ENCODE peak calls at places on chromosomes 12 and 14, in ten cellular contexts. G is transverse colon; E is WERI-Rb-1; Z is left ventricle myocardium inferior; X is IMR-90; T is A549; K is hepatocyte; A is adrenal gland; Y is CD8-positive, alpha-beta T cell; V is lung. M is an unnamed sample.

GRCh38 chr12:41777064-41777790 is 367.4 kb downstream of the GXYLT1 start:
- DNase-seq in T (no peak), V (no peak), K (no peak), E (no peak), G (no peak), Z (no peak), Y (no peak), A (no peak), X (no peak), M (no peak)

GRCh38 chr12:100824476-100824875 is 29.9 kb downstream of the ANO4 start:
- DNase-seq in V (no peak), Z (no peak), Y (no peak), A (no peak), E (no peak), T (no peak), K (no peak), X (no peak), G (no peak), M (no peak)

GRCh38 chr12:112018571-112019237 is 5.5 kb downstream of the ERP29 start:
- DNase-seq in E (no peak), Z (no peak), A (no peak), X (peak; percentile 92), T (no peak), Y (no peak), V (no peak), K (no peak), G (no peak), M (no peak)

GRCh38 chr12:116916714-116917114 is 6.0 kb downstream of the FBXW8 start:
- DNase-seq in A (peak; percentile 17), K (peak; percentile 81), X (peak; percentile 84), G (peak; percentile 9), Z (no peak), T (peak; percentile 78), V (peak; percentile 61), Y (peak; percentile 9), E (peak; percentile 38), M (peak; percentile 76)

GRCh38 chr14:78983126-78983525 is 813.0 kb downstream of the NRXN3 start:
- DNase-seq in X (peak; percentile 68), T (no peak), V (no peak), A (no peak), Z (no peak), K (no peak), E (no peak), Y (no peak), G (no peak), M (no peak)

GRCh38 chr14:102694530-102695171 is 82.6 kb upstream of the TRAF3 start:
- DNase-seq in Z (no peak), G (peak; percentile 63), V (peak; percentile 72), K (peak; percentile 91), T (peak; percentile 82), E (peak; percentile 73), Y (peak; percentile 39), X (peak; percentile 73), A (peak; percentile 62), M (peak; percentile 87)

GRCh38 chr12:65667932-65668331 is 156.4 kb upstream of the HMGA2 start:
- DNase-seq in A (no peak), V (no peak), T (no peak), K (no peak), G (no peak), Z (no peak), E (no peak), Y (no peak), X (no peak), M (no peak)

GRCh38 chr12:2682301-2683282 is 112.2 kb upstream of the FKBP4 start:
- DNase-seq in Y (peak; percentile 33), T (peak; percentile 19), K (peak; percentile 44), V (peak; percentile 28), A (no peak), G (peak; percentile 31), X (peak; percentile 54), Z (no peak), E (peak; percentile 68), M (peak; percentile 94)

GRCh38 chr12:130084359-130084758 is 77.9 kb upstream of the FZD10 start:
- DNase-seq in K (no peak), V (no peak), A (no peak), G (no peak), Y (no peak), Z (no peak), E (no peak), T (no peak), X (no peak), M (no peak)

GRCh38 chr12:1445807-1446206 is 148.6 kb downstream of the FBXL14 start:
- DNase-seq in A (no peak), Z (no peak), X (no peak), G (no peak), T (no peak), Y (no peak), V (no peak), E (no peak), K (no peak), M (peak; percentile 77)

GRCh38 chr12:1439201-1439600 is 155.2 kb downstream of the FBXL14 start:
- DNase-seq in X (no peak), G (no peak), T (no peak), Y (no peak), K (no peak), V (no peak), E (no peak), Z (no peak), A (no peak), M (no peak)

GRCh38 chr12:1444142-1444516 is 150.3 kb downstream of the FBXL14 start:
- DNase-seq in K (no peak), X (no peak), G (no peak), A (no peak), Z (no peak), E (no peak), Y (no peak), V (no peak), T (no peak), M (no peak)

GRCh38 chr12:1439687-1440086 is 154.7 kb downstream of the FBXL14 start:
- DNase-seq in E (no peak), Z (no peak), T (no peak), G (no peak), A (no peak), X (no peak), K (no peak), Y (no peak), V (no peak), M (no peak)

DNA sequence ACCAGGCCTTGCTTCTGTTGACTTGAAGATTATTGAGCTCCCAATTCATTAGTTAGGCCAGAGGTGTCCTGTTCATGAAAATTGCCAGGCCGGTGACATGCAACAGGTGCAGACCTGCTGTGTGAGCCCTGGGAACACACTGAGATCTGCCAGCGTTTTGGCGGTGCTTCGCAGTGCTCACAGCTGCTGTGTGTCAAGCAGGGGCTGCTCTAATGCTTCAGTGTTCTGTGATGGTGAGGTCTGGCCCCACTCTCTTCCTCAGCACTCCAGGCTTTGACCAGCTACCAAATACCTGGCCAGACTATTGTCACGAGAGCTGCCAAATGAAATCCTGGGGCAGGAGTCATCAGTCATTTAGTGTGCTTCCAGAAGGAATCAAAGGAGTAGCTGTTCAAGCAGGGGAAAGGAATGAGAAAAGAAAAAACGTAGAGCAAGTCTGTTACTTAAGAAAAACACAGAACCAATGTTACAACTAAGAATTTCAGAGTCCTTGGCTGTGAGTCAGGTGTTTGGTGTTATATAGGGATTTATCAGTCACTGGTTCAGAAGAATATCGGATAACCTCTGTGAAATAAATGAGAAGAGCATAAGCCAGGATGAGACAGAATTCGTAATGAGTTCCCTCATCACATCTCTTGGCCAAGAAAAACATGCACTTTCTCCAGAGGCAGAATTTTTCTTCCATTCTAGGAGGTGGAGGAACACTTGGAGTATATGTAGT is 150.8 kb downstream of the FBXL14 start:
- DNase-seq in V (no peak), Y (no peak), Z (no peak), K (no peak), X (peak; percentile 96), E (no peak), A (no peak), T (no peak), G (no peak), M (peak; percentile 53)
- H3K4me3 ChIP-seq in V (no peak overlapping the region), Y (no peak overlapping the region), Z (no peak overlapping the region), K (no peak overlapping the region), X (peak overlapping the region; percentile 17), E (no peak overlapping the region), A (no peak overlapping the region), T (no peak overlapping the region), G (no peak overlapping the region), M (no peak overlapping the region)

GRCh38 chr14:89308232-89308959 is 108.6 kb downstream of the FOXN3 start:
- DNase-seq in G (no peak), A (no peak), T (no peak), Z (no peak), K (no peak), V (no peak), E (no peak), Y (no peak), X (peak; percentile 54), M (peak; percentile 63)
- TF ChIP-seq CTCF in G (no peak), A (no peak), T (no peak), Z (no peak), K (no peak), V (no peak), E (no peak), Y (no peak), X (no peak), M (peak; percentile 36)

DNA sequence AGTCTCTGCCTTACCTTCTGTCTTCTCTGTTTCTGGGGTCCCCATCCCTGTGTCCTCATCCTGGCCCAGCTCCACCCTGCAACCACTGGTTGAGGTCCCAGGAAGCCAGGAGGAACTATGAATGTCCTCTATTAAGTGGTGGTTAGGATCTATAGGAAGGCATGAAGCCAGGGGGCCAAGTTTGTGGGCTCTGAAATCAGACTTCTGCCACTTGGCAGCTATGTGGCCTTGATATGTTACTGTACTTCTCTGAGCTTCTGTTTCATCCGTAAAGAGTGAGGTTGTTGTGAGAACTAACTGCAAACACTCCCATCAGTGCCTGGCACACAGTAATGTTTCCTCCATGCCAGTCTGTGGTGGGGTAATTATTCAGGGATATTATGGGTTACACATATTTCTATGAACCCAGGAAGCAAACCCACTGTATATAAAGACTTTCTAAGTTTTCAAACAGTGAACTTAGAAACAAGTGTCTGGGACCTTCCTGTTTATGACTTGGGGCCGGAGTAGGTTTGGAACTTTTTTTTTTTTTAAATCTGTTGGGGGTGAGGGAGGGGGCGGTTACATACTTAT is 57.4 kb downstream of the PLXNC1 start:
- DNase-seq in T (no peak), E (no peak), A (no peak), Y (no peak), V (no peak), X (no peak), G (no peak), Z (no peak), K (no peak), M (peak; percentile 43)
- H3K27ac ChIP-seq in T (no peak overlapping the region), E (no peak overlapping the region), A (no peak overlapping the region), Y (peak overlapping the region; percentile 22), V (no peak overlapping the region), X (no peak overlapping the region), G (peak overlapping the region; percentile 19), Z (no peak overlapping the region), K (peak overlapping the region; percentile 46), M (no peak overlapping the region)

GRCh38 chr12:4286771-4287317 is 13.3 kb downstream of the CCND2 start:
- DNase-seq in V (no peak), Y (no peak), X (no peak), T (no peak), K (no peak), E (no peak), G (no peak), Z (no peak), A (no peak), M (peak; percentile 43)
- H3K4me3 ChIP-seq in V (no peak overlapping the region), Y (no peak overlapping the region), X (no peak overlapping the region), T (no peak overlapping the region), K (no peak overlapping the region), E (no peak overlapping the region), G (no peak overlapping the region), Z (no peak overlapping the region), A (no peak overlapping the region), M (no peak overlapping the region)